ENCODE peak calls at places on chromosome X, in nine cellular contexts. X is AG09309; G is non-pigmented ciliary epithelial cell; K is kidney; N is kidney tubule cell; Z is astrocyte of the spinal cord; J is stimulated activated CD8-positive, alpha-beta memory T cell treated with anti-CD3 and anti-CD28 coated beads, Interleukin-2, amount 100 ng/mL, for 1 hour; V is LoVo; W is NCI-H345. Y is an unnamed sample.
A peak's percentile ranks its signal among the peaks of the same experiment; 100 is the strongest.

GRCh38 chrX:24424948-24425347 is 40.1 kb upstream of the PDK3 start:
- DNase-seq in X (peak; percentile 20), G (no peak), K (no peak), N (peak; percentile 9), Z (peak; percentile 10), J (no peak), V (no peak), W (no peak), Y (no peak)

GRCh38 chrX:40097492-40098263 is at the start of gene BCOR:
- DNase-seq in X (no peak), G (no peak), K (peak; percentile 93), N (peak; percentile 72), Z (no peak), J (peak; percentile 44), V (peak; percentile 75), W (peak; percentile 76), Y (peak; percentile 60)

GRCh38 chrX:131305926-131306325 is 16.8 kb upstream of the IGSF1 start:
- DNase-seq in X (no peak), G (no peak), K (no peak), N (peak; percentile 25), Z (no peak), J (no peak), V (no peak), W (no peak), Y (no peak)

GRCh38 chrX:136021903-136022302 is 36.7 kb downstream of the SLC9A6 start:
- DNase-seq in X (no peak), G (no peak), K (no peak), N (no peak), Z (no peak), J (no peak), V (no peak), W (no peak), Y (no peak)

GRCh38 chrX:38192007-38192625 is 28.6 kb downstream of the SRPX start:
- DNase-seq in X (no peak), G (no peak), K (no peak), N (peak; percentile 29), Z (no peak), J (no peak), V (peak; percentile 1), W (peak; percentile 4), Y (no peak)

GRCh38 chrX:82556588-82556987 is 951.5 kb upstream of the POU3F4 start:
- DNase-seq in X (no peak), G (no peak), K (no peak), N (no peak), Z (no peak), J (no peak), V (no peak), W (no peak), Y (no peak)

GRCh38 chrX:48003367-48003757 is 427 bp downstream of the ZNF182 start:
- DNase-seq in X (no peak), G (no peak), K (peak; percentile 72), N (peak; percentile 4), Z (no peak), J (no peak), V (no peak), W (no peak), Y (no peak)

GRCh38 chrX:15674514-15674898 is 9.9 kb upstream of the CLTRN start:
- DNase-seq in X (peak; percentile 87), G (no peak), K (peak; percentile 99), N (peak; percentile 97), Z (no peak), J (peak; percentile 70), V (peak; percentile 85), W (peak; percentile 92), Y (no peak)

GRCh38 chrX:140764401-140764919 is 54.9 kb downstream of the LINC00632 start:
- DNase-seq in X (no peak), G (no peak), K (peak; percentile 71), N (peak; percentile 15), Z (peak; percentile 44), J (no peak), V (no peak), W (peak; percentile 48), Y (no peak)

GRCh38 chrX:24619647-24620046 is 27.5 kb downstream of the PCYT1B start:
- DNase-seq in X (peak; percentile 5), G (peak; percentile 14), K (no peak), N (peak; percentile 24), Z (peak; percentile 58), J (no peak), V (peak; percentile 2), W (peak; percentile 84), Y (peak; percentile 50)

GRCh38 chrX:25011589-25012432 is 4.0 kb downstream of the ARX start:
- DNase-seq in X (no peak), G (no peak), K (no peak), N (peak; percentile 19), Z (no peak), J (no peak), V (no peak), W (no peak), Y (no peak)

GRCh38 chrX:151753313-151754041 is 18.9 kb downstream of the CNGA2 start:
- DNase-seq in X (no peak), G (no peak), K (no peak), N (peak; percentile 45), Z (peak; percentile 68), J (no peak), V (peak; percentile 39), W (peak; percentile 10), Y (peak; percentile 1)

GRCh38 chrX:37818031-37818430 is 29.3 kb downstream of the DYNLT3 start:
- DNase-seq in X (no peak), G (no peak), K (no peak), N (no peak), Z (no peak), J (no peak), V (peak; percentile 9), W (no peak), Y (no peak)

GRCh38 chrX:20594985-20595384 is 328.3 kb upstream of the RPS6KA3 start:
- DNase-seq in X (no peak), G (no peak), K (no peak), N (peak; percentile 36), Z (no peak), J (no peak), V (no peak), W (no peak), Y (no peak)

GRCh38 chrX:63658920-63659319 is 126.1 kb downstream of the ARHGEF9 start:
- DNase-seq in X (no peak), G (no peak), K (no peak), N (no peak), Z (no peak), J (no peak), V (no peak), W (no peak), Y (no peak)

GRCh38 chrX:11899091-11899490 is 141.1 kb downstream of the MSL3 start:
- DNase-seq in X (no peak), G (peak; percentile 42), K (no peak), N (peak; percentile 90), Z (peak; percentile 52), J (no peak), V (no peak), W (no peak), Y (no peak)

GRCh38 chrX:33211356-33212254 is at the start of gene DMD:
- DNase-seq in X (no peak), G (no peak), K (peak; percentile 39), N (peak; percentile 1), Z (peak; percentile 67), J (no peak), V (no peak), W (no peak), Y (no peak)

GRCh38 chrX:99761731-99762130 is 648.3 kb downstream of the PCDH19 start:
- DNase-seq in X (no peak), G (no peak), K (no peak), N (no peak), Z (no peak), J (no peak), V (no peak), W (no peak), Y (no peak)

GRCh38 chrX:150694738-150695410 is 1.7 kb downstream of the MTMR1 start:
- DNase-seq in X (no peak), G (no peak), K (no peak), N (no peak), Z (no peak), J (no peak), V (no peak), W (no peak), Y (no peak)

GRCh38 chrX:154738013-154738738 is 12.7 kb downstream of the GAB3 start:
- DNase-seq in X (no peak), G (no peak), K (no peak), N (peak; percentile 55), Z (peak; percentile 83), J (no peak), V (no peak), W (no peak), Y (no peak)

GRCh38 chrX:6041630-6042029 is 187.0 kb downstream of the NLGN4X start:
- DNase-seq in X (no peak), G (no peak), K (no peak), N (peak; percentile 28), Z (peak; percentile 39), J (no peak), V (no peak), W (no peak), Y (no peak)

GRCh38 chrX:10039821-10040793 is 72.9 kb downstream of the CLDN34 start:
- DNase-seq in X (no peak), G (no peak), K (no peak), N (peak; percentile 60), Z (no peak), J (no peak), V (no peak), W (no peak), Y (no peak)

GRCh38 chrX:135931644-135932487 is 38.4 kb downstream of the SAGE1 start:
- DNase-seq in X (peak; percentile 10), G (no peak), K (no peak), N (peak; percentile 51), Z (peak; percentile 16), J (no peak), V (peak; percentile 26), W (peak; percentile 23), Y (peak; percentile 22)

GRCh38 chrX:86460760-86461159 is 312.5 kb downstream of the DACH2 start:
- DNase-seq in X (no peak), G (no peak), K (no peak), N (no peak), Z (no peak), J (no peak), V (no peak), W (no peak), Y (no peak)

GRCh38 chrX:16023790-16024734 is 99.3 kb upstream of the GRPR start:
- DNase-seq in X (no peak), G (no peak), K (no peak), N (peak; percentile 99), Z (peak; percentile 29), J (no peak), V (peak; percentile 11), W (no peak), Y (no peak)

GRCh38 chrX:40168183-40169015 is 70.6 kb upstream of the BCOR start:
- DNase-seq in X (no peak), G (no peak), K (no peak), N (no peak), Z (no peak), J (no peak), V (no peak), W (no peak), Y (no peak)

Y was measured in NCI-H2081.